ENCODE peak calls at places on chromosomes 6 and 20, in six cellular contexts. E, T, X, U, L and F are unnamed samples.

GRCh38 chr20:25226433-25227316 is 21.2 kb upstream of the PYGB start:
- DNase-seq in E (no peak), T (peak; percentile 13), X (peak; percentile 14), U (no peak), L (no peak), F (no peak)

GRCh38 chr6:133774356-133774755 is 114.6 kb upstream of the TCF21 start:
- DNase-seq in E (no peak), T (no peak), X (peak; percentile 44), U (no peak), L (peak; percentile 58), F (no peak)

GRCh38 chr6:166633732-166634535 is 6.9 kb upstream of the RPS6KA2 start:
- DNase-seq in E (peak; percentile 85), T (no peak), X (no peak), U (no peak), L (no peak), F (no peak)

GRCh38 chr20:47576516-47577033 is 74.9 kb downstream of the NCOA3 start:
- DNase-seq in E (peak; percentile 70), T (peak; percentile 80), X (peak; percentile 95), U (no peak), L (peak; percentile 89), F (peak; percentile 43)

GRCh38 chr6:13164316-13164715 is 164.0 kb downstream of the TBC1D7 start:
- DNase-seq in E (no peak), T (no peak), X (no peak), U (no peak), L (no peak), F (no peak)

GRCh38 chr6:153043719-153044118 is 41.2 kb upstream of the MTRF1L start:
- DNase-seq in E (no peak), T (no peak), X (no peak), U (no peak), L (no peak), F (no peak)

GRCh38 chr6:136037246-136037884 is 185.9 kb downstream of the PDE7B start:
- DNase-seq in E (no peak), T (no peak), X (peak; percentile 81), U (no peak), L (peak; percentile 65), F (peak; percentile 49)

GRCh38 chr6:14656676-14657075 is 539.1 kb downstream of the CD83 start:
- DNase-seq in E (no peak), T (no peak), X (no peak), U (no peak), L (no peak), F (no peak)

GRCh38 chr6:69835414-69836179 is 30.8 kb upstream of the COL19A1 start:
- DNase-seq in E (no peak), T (peak; percentile 71), X (peak; percentile 59), U (no peak), L (peak; percentile 83), F (peak; percentile 66)

GRCh38 chr20:38222231-38222922 is 38.2 kb downstream of the KIAA1755 start:
- DNase-seq in E (peak; percentile 78), T (peak; percentile 78), X (peak; percentile 65), U (peak; percentile 51), L (peak; percentile 60), F (peak; percentile 67)

GRCh38 chr6:12598919-12599318 is 117.6 kb upstream of the PHACTR1 start:
- DNase-seq in E (no peak), T (no peak), X (no peak), U (no peak), L (no peak), F (no peak)

GRCh38 chr6:109515781-109516409 is 32.9 kb upstream of the ZBTB24 start:
- DNase-seq in E (no peak), T (no peak), X (no peak), U (no peak), L (no peak), F (no peak)

GRCh38 chr20:61941721-61942405 is 123.8 kb downstream of the TAF4 start:
- DNase-seq in E (peak; percentile 32), T (no peak), X (no peak), U (no peak), L (no peak), F (no peak)

GRCh38 chr20:41004561-41005360 is 23.9 kb upstream of the TOP1 start:
- DNase-seq in E (peak; percentile 73), T (peak; percentile 98), X (peak; percentile 65), U (no peak), L (no peak), F (no peak)

GRCh38 chr20:32155017-32155965 is 45.8 kb downstream of the TM9SF4 start:
- DNase-seq in E (peak; percentile 91), T (peak; percentile 89), X (peak; percentile 87), U (peak; percentile 14), L (peak; percentile 87), F (no peak)

GRCh38 chr6:5950448-5950847 is 56.3 kb downstream of the NRN1 start:
- DNase-seq in E (no peak), T (no peak), X (peak; percentile 44), U (no peak), L (no peak), F (peak; percentile 19)

GRCh38 chr20:23257848-23258746 is 92.5 kb upstream of the NXT1 start:
- DNase-seq in E (no peak), T (no peak), X (peak; percentile 97), U (no peak), L (peak; percentile 95), F (no peak)